ENCODE peak calls at places on chromosomes 11 and 22, in four cellular contexts. E, H, G and X are unnamed samples. For H3K36me3 and H3K4me1, the result is how much of the 10 kb centered on the place peaks cover.

GRCh38 chr11:35419713-35420333 is 465 bp upstream of the SLC1A2 start:
- DNase-seq in E (no peak), G (no peak), H (no peak), X (no peak)

GRCh38 chr11:45218705-45219104 is 67.4 kb downstream of the SYT13 start:
- DNase-seq in E (no peak), G (no peak), H (no peak), X (no peak)

GRCh38 chr11:125170406-125171031 is 6.0 kb downstream of the PKNOX2 start:
- DNase-seq in G (peak), H (peak), E (peak), X (no peak)

GRCh38 chr22:42389137-42389536 is 43.1 kb downstream of the NFAM1 start:
- DNase-seq in E (no peak), G (no peak), H (no peak), X (no peak)

GRCh38 chr11:110317516-110317932 is 21.1 kb upstream of the RDX start:
- DNase-seq in H (peak), G (peak), E (peak), X (no peak)

GRCh38 chr22:46830001-46830715 is 67.7 kb downstream of the TBC1D22A start:
- DNase-seq in H (peak), G (peak), E (peak), X (no peak)

GRCh38 chr11:110075087-110075821 is 17.9 kb upstream of the ZC3H12C start:
- DNase-seq in H (no peak), G (peak), E (no peak), X (no peak)

GRCh38 chr11:100825610-100826009 is 138.5 kb downstream of the ARHGAP42 start:
- DNase-seq in G (peak), E (no peak), H (no peak), X (no peak)

GRCh38 chr11:75813622-75814039 is 1.4 kb upstream of the UVRAG start:
- DNase-seq in H (peak), E (peak), G (no peak), X (no peak)

GRCh38 chr22:32660292-32660691 is 141.2 kb upstream of the TIMP3 start:
- DNase-seq in G (peak), H (no peak), E (peak), X (peak)

GRCh38 chr22:45628508-45628907 is 43.1 kb upstream of the ATXN10 start:
- DNase-seq in G (no peak), H (no peak), E (no peak), X (no peak)

GRCh38 chr11:108734956-108735559 is 70.2 kb downstream of the DDX10 start:
- DNase-seq in H (peak), E (no peak), G (peak), X (peak)

GRCh38 chr11:3995949-3996554 is 98.5 kb upstream of the RRM1 start:
- DNase-seq in H (peak), G (no peak), E (peak), X (no peak)

GRCh38 chr11:122852071-122852831 is 14.0 kb downstream of the CRTAM start:
- DNase-seq in H (no peak), E (peak), G (peak), X (peak)

GRCh38 chr11:26987205-26987604 is 6.7 kb upstream of the FIBIN start:
- DNase-seq in H (no peak), G (no peak), E (no peak), X (no peak)

GRCh38 chr11:115608976-115609375 is 104.8 kb upstream of the CADM1 start:
- DNase-seq in G (no peak), E (no peak), H (no peak), X (no peak)

GRCh38 chr11:112425121-112425520 is 164.5 kb upstream of the PLET1 start:
- DNase-seq in G (no peak), H (no peak), E (no peak), X (no peak)

GRCh38 chr11:22163394-22163797 is 29.5 kb upstream of the ANO5 start:
- DNase-seq in H (no peak), G (no peak), E (no peak), X (no peak)

GRCh38 chr11:129888451-129888850 is 6.9 kb downstream of the NFRKB start:
- DNase-seq in E (no peak), H (no peak), G (no peak), X (no peak)

GRCh38 chr22:28560005-28560742 is 119.5 kb downstream of the TTC28 start:
- DNase-seq in G (peak), E (peak), H (peak), X (no peak)

GRCh38 chr11:76772100-76772782 is 10.9 kb upstream of the TSKU start:
- DNase-seq in G (peak), H (peak), E (no peak), X (no peak)

GRCh38 chr11:44901120-44901519 is 49.6 kb downstream of the TP53I11 start:
- DNase-seq in E (no peak), H (no peak), G (no peak), X (no peak)

GRCh38 chr11:33347490-33348125 is 90.4 kb downstream of the HIPK3 start:
- DNase-seq in E (no peak), G (no peak), H (no peak), X (peak)

GRCh38 chr11:44788536-44789227 is 61.9 kb downstream of the TSPAN18 start:
- DNase-seq in H (peak), G (no peak), E (peak), X (no peak)

GRCh38 chr11:109371444-109372176 is 50.4 kb upstream of the C11orf87 start:
- DNase-seq in G (no peak), E (no peak), H (no peak), X (no peak)

GRCh38 chr11:44992181-44992582 is 41.5 kb upstream of the TP53I11 start:
- DNase-seq in H (no peak), G (no peak), E (no peak), X (no peak)

GRCh38 chr11:99548264-99548663 is 527.5 kb downstream of the CNTN5 start:
- DNase-seq in G (peak), E (no peak), H (no peak), X (no peak)

GRCh38 chr22:17411213-17411612 is 42.0 kb downstream of the CECR2 start:
- DNase-seq in E (peak), H (no peak), G (peak), X (no peak)

GRCh38 chr11:20563871-20564270 is 35.5 kb upstream of the SLC6A5 start:
- DNase-seq in E (no peak), G (no peak), H (no peak), X (no peak)

GRCh38 chr11:116202922-116203321 is 569.9 kb downstream of the BUD13 start:
- DNase-seq in E (no peak), H (no peak), G (no peak), X (no peak)

GRCh38 chr11:89441606-89442005 is 49.6 kb downstream of the NOX4 start:
- DNase-seq in E (no peak), H (peak), G (no peak), X (no peak)

GRCh38 chr11:77316733-77317342 is 15.4 kb upstream of the GDPD4 start:
- DNase-seq in E (no peak), H (no peak), G (peak), X (no peak)

GRCh38 chr22:20157416-20158183 is 6.7 kb upstream of the CCDC188 start:
- DNase-seq in H (no peak), E (no peak), G (no peak), X (no peak)
- H3K9ac ChIP-seq in H (no peak), E (no peak), G (no peak), X (no peak)

GRCh38 chr11:84922212-84922805 is 704.8 kb downstream of the DLG2 start:
- DNase-seq in G (no peak), H (no peak), E (no peak), X (no peak)
- H3K36me3 ChIP-seq in G (under half), H (under half), E (under half), X (under half)

DNA sequence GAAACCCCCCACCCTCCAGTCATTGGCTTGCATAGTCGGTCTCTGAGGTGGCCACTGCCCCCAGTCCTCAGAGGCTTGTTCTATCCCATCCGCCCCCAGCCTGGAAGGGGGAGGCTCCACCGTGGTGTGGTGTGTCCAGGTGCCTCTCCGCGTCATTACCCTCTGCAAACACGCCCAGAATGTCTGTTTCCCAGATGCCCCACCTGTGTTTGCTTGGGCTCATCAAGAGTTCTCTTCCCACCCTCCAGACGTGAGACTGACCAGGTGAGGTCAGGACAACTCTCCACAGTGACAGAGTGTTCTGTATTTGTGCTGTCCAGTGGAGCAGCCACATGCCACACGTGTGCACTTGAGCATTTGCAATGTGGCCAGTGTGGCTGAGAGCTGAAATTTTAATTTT is 24.9 kb downstream of the LRRC10B start:
- DNase-seq in H (no peak), E (no peak), G (no peak), X (no peak)
- H3K4me1 ChIP-seq in H (under half), E (under half), G (under half), X (under half)

GRCh38 chr11:12377106-12377823 is at the start of gene PARVA:
- DNase-seq in E (peak), H (peak), G (peak), X (no peak)

GRCh38 chr11:12381875-12382274 is 4.5 kb downstream of the PARVA start:
- DNase-seq in E (no peak), H (no peak), G (no peak), X (no peak)

GRCh38 chr11:12380565-12381325 is 3.4 kb downstream of the PARVA start:
- DNase-seq in G (no peak), H (no peak), E (no peak), X (no peak)

GRCh38 chr11:12376259-12376971 is 956 bp upstream of the PARVA start:
- DNase-seq in G (peak), E (peak), H (no peak), X (no peak)

DNA sequence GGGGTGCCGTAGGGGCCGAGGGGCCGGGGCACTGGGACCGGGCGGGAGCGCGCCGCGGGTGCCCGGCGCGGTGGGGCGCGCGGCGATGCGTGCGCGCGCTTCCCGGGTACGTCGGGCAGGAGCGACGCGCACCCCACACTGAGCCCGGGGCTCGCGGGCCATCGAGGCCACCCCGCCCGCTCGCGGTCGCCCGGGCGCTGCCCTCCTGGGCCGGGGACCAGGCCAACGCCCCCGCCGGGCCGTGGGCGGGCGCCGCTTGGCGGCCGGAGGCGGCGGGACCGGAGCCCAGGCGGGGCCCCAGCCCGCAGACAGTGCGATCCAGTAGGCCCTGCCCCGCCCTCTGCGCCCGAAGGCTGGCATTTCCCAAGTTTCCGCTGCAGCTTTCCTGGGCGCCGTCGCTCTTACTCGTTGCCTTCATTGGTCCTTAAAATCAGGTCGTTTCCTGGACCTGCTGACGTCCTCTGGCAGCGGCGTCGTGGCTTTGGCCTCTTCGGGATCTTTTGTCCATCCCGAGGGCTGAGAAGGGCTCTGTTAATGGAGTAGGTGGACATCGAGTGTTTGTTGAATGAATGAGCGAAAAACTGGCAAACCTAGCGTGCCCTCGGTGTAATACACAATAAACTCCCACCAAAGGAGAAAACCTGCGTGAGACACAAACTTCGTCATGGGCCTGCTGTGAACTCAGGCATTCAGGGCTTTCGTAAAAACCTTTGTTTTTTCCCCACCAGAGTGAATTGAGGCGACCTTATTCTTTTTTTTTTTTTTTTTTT is 638 bp downstream of the PARVA start:
- DNase-seq in G (peak), E (peak), H (peak), X (no peak)
- H3K9ac ChIP-seq in G (peak), E (peak), H (peak), X (no peak)

DNA sequence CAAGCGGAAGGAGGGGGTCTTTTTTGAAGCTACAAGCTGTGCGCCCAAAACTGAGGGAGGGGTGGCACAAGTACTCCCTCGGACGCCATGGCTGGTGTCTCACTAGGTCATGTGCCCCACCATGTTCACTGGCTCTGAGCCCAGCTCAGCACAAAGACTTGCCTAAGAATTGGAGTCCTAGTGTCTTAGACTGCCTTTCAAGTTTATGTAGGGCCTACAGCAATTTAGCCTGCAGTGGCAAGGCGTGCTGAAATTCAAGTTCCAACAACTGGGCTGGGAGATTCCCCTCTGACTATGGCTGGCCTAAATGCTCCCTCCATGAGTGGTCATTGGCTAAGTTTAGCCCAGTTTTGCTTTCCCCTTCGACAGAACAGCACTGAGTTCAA is 27.3 kb downstream of the FCHSD2 start:
- DNase-seq in G (no peak), H (no peak), E (no peak), X (no peak)
- H3K36me3 ChIP-seq in G (under half), H (under half), E (under half), X (half or more)

DNA sequence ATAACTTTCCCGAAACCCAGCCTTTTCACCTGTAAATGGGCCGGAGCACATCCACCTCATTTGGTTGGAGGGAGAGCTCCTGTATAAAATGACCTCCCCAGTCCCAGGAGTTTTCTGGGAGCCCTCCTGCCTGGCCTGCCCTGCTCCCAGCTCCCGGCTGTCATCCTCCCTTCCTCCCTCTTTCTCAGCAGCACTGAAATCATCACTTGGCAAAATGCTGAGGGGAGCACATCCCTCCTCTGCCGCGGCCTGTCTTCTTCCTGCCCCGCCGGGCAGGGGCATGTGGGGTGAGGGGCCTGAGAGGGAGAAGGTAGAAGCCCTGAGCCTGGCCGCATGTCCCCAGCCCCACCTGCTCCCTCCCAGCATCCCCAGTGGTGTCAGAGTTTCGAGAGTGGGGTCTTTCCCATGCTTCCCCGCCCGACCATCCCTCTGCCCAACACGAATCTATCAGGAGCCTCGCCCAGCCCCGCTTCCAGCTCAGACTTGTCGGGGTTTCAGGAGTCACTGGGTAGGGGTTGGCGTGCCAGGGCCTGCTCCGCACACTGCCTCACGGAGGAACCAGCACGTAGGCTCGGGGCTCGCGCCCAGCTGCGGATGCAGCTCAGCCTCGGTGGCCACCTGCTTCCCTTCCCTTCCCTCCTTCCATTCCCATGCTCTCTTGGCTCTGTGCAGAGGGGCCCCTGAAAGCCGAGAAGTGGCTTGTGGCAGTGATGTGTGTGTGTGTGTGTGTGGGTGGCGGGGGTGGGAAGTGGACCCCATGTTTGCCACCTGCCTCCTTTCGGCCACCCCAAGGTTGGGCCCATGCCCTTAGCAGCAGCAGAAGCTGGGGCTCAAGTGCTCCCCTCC is 37.1 kb downstream of the NECTIN1 start:
- DNase-seq in H (no peak), G (no peak), E (no peak), X (no peak)
- H3K4me1 ChIP-seq in H (under half), G (under half), E (under half), X (under half)

DNA sequence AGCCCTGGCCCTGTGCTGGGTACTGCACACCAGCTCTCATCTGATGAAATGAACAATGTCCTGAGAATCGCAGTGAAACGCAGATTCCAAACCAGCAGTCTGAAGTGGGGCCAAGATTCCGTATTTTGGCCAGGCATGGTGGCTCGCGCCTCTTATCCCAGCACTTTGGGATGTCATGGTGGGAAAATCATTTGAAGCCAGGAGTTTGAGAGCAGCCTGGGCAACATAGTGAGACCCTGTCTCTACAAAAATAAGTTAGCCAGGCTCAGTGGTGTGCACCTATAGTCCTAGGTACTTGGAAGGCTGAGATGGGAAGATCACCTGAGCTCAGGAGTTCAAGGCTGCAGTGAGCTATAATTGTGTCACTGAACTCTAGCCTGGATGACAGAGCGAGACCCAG is 13.0 kb downstream of the LIF start:
- DNase-seq in E (no peak), H (no peak), G (no peak), X (no peak)
- H3K9ac ChIP-seq in E (peak), H (no peak), G (no peak), X (no peak)

GRCh38 chr11:65618763-65619162 is 3.2 kb downstream of the PCNX3 start:
- DNase-seq in G (no peak), E (no peak), H (no peak), X (no peak)
- H3K36me3 ChIP-seq in G (under half), E (under half), H (under half), X (under half)

GRCh38 chr22:21938906-21939305 is 13.7 kb downstream of the PPM1F start:
- DNase-seq in G (no peak), E (no peak), H (no peak), X (no peak)
- H3K4me1 ChIP-seq in G (under half), E (under half), H (half or more), X (under half)

GRCh38 chr22:40436460-40437431 is 66.4 kb downstream of the SGSM3 start:
- DNase-seq in G (peak), E (peak), H (peak), X (peak)
- H3K9ac ChIP-seq in G (peak), E (peak), H (no peak), X (peak)